ENCODE peak calls at places on chromosomes 2 and 18, in ten cellular contexts. E is HFF-Myc, Z is dorsolateral prefrontal cortex, X is psoas muscle, N is uterus, Q is lower lobe of right lung, G is DND-41, M is right lobe of liver, J is heart right ventricle, R is keratinocyte. A is an unnamed sample.

GRCh38 chr2:19767876-19768275 is 133.9 kb downstream of the TTC32 start:
- DNase-seq in Q (no peak), X (no peak), M (no peak), J (no peak), Z (no peak), N (no peak), R (no peak), G (no peak), E (no peak), A (no peak)

GRCh38 chr2:158772306-158773078 is 22.6 kb upstream of the DAPL1 start:
- DNase-seq in M (no peak), X (no peak), Z (peak; percentile 73), N (no peak), E (no peak), Q (no peak), G (no peak), R (no peak), J (no peak), A (no peak)

GRCh38 chr2:133841905-133842304 is 273.6 kb upstream of the NCKAP5 start:
- DNase-seq in J (peak; percentile 16), M (no peak), Z (no peak), N (no peak), Q (no peak), X (no peak), E (peak; percentile 37), G (no peak), R (peak; percentile 62), A (no peak)

GRCh38 chr2:14408695-14409094 is 223.8 kb upstream of the LRATD1 start:
- DNase-seq in Z (no peak), J (no peak), E (no peak), N (no peak), M (no peak), G (peak; percentile 80), Q (no peak), X (no peak), R (no peak), A (no peak)

GRCh38 chr2:168515502-168515901 is 59.4 kb downstream of the CERS6 start:
- DNase-seq in Z (no peak), R (no peak), E (peak; percentile 38), N (no peak), J (no peak), X (no peak), M (no peak), Q (no peak), G (no peak), A (no peak)

GRCh38 chr2:238100049-238100820 is at the start of gene ESPNL:
- DNase-seq in E (no peak), N (no peak), J (no peak), G (no peak), X (no peak), Q (no peak), R (no peak), Z (peak; percentile 30), M (no peak), A (no peak)

GRCh38 chr2:102141915-102142828 is at the start of gene IL1R1:
- DNase-seq in J (peak; percentile 80), Q (peak; percentile 89), M (peak; percentile 90), G (no peak), E (no peak), Z (peak; percentile 46), R (no peak), N (peak; percentile 86), X (peak; percentile 89), A (peak; percentile 48)

GRCh38 chr18:58615150-58616132 is 13.4 kb downstream of the ALPK2 start:
- DNase-seq in X (no peak), N (no peak), Z (no peak), M (no peak), R (no peak), E (no peak), G (no peak), Q (no peak), J (no peak), A (peak; percentile 67)

GRCh38 chr18:34595673-34596072 is 114.4 kb upstream of the DTNA start:
- DNase-seq in Q (no peak), J (no peak), G (no peak), X (no peak), M (no peak), R (no peak), E (no peak), Z (no peak), N (no peak), A (no peak)

GRCh38 chr18:26421931-26422330 is 126.4 kb downstream of the KCTD1 start:
- DNase-seq in Q (no peak), E (no peak), N (no peak), G (no peak), R (no peak), X (no peak), J (no peak), M (no peak), Z (no peak), A (no peak)

GRCh38 chr2:226794751-226795171 is 4.9 kb downstream of the IRS1 start:
- DNase-seq in X (no peak), N (peak; percentile 23), J (peak; percentile 17), Q (no peak), G (no peak), R (no peak), E (no peak), Z (no peak), M (no peak), A (no peak)

GRCh38 chr2:70480468-70480867 is 73.2 kb downstream of the TGFA start:
- DNase-seq in E (no peak), X (no peak), R (no peak), G (no peak), N (no peak), Q (no peak), Z (no peak), M (no peak), J (no peak), A (peak; percentile 34)

DNA sequence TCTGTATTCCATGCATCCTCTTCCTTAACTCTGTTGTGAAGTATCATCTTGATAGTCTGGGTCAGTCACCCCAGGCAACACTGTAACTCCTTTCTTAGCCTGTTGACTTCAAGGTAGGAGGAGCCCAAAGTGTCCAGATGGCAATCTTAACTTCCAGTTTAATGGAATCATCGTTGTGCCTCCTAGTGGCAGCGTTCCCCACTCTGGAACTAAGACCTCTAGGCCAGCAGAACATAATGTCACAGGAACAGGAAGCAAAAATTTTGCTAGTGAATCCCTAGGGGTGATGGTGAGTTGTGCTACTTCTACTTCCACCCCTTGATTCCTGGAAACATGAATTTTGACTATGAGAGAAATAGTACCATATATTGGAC is 11.7 kb downstream of the SGPP2 start:
- DNase-seq in M (no peak), J (no peak), E (no peak), Q (no peak), G (no peak), Z (no peak), R (no peak), N (no peak), X (no peak), A (no peak)
- TF ChIP-seq CTCF in M (no peak), J (no peak), E (no peak), Q (no peak), G (no peak), Z (no peak), R (no peak), N (no peak), X (no peak), A (no peak)

DNA sequence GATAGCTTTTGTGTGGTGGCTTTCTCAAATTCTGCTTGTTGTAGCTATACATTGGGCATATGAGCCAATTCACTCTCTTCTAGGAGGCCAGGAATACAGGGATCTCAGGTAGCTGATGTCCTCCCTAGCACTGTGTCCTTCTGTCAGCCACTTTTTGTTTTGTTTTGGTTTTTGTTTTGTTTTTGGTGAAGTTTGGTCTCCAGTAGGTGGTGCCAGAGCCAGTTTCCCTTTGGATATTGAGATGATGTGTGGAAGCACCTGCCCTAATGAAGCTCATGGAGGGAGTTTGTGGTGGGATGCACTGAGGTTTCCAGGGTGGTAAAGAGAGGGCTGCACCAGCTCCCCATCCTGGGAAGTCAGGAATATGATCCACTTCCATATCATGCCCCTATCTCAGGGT is 100.5 kb upstream of the VWC2L start:
- DNase-seq in R (no peak), N (no peak), G (no peak), E (no peak), X (no peak), Q (no peak), J (no peak), Z (no peak), M (no peak), A (no peak)
- TF ChIP-seq CTCF in R (peak; percentile 33), N (no peak), G (peak; percentile 45), E (no peak), X (peak; percentile 10), Q (no peak), J (no peak), Z (peak; percentile 28), M (peak; percentile 29), A (peak; percentile 16)

GRCh38 chr18:7447629-7448028 is 119.5 kb upstream of the PTPRM start:
- DNase-seq in R (no peak), Q (no peak), M (no peak), Z (no peak), E (no peak), G (no peak), J (no peak), N (no peak), X (no peak), A (no peak)
- TF ChIP-seq CTCF in R (no peak), Q (no peak), M (no peak), Z (no peak), E (no peak), G (no peak), J (no peak), N (no peak), X (no peak), A (no peak)

GRCh38 chr2:121211251-121211650 is 73.8 kb downstream of the TFCP2L1 start:
- DNase-seq in G (no peak), X (no peak), M (peak; percentile 26), E (no peak), R (no peak), N (no peak), Q (peak; percentile 60), J (no peak), Z (no peak), A (no peak)

GRCh38 chr2:121212661-121213325 is 72.2 kb downstream of the TFCP2L1 start:
- DNase-seq in J (no peak), N (no peak), G (no peak), E (no peak), R (no peak), Z (no peak), X (no peak), M (no peak), Q (peak; percentile 39), A (no peak)

GRCh38 chr2:121209014-121209610 is 75.9 kb downstream of the TFCP2L1 start:
- DNase-seq in M (no peak), N (no peak), Z (no peak), G (no peak), R (no peak), X (no peak), J (no peak), Q (peak; percentile 25), E (no peak), A (no peak)

GRCh38 chr2:121211689-121212151 is 73.3 kb downstream of the TFCP2L1 start:
- DNase-seq in Q (peak; percentile 41), N (no peak), E (no peak), G (no peak), M (no peak), X (no peak), J (no peak), R (no peak), Z (no peak), A (no peak)

DNA sequence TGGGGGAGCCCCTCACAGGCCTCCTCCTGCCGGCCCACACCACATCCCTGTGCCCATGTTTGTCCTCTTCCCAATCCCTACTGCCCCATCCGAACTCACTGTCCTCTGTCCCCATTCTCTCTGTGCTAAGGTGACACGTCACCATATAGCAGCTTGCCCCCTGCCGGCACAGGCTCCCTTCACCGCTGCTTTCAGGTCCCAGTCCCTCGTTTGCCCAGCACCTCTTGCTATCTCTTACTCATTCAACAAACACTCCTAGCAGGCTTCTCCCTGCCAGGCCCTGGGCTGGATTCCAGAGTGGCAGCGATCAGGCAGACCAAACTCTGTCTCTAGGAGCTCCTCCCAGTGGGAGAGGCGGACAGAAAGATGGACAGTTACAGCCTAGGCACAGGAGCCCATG is 74.3 kb downstream of the TFCP2L1 start:
- DNase-seq in X (peak; percentile 37), E (no peak), M (peak; percentile 85), Q (peak; percentile 80), J (no peak), N (no peak), Z (no peak), R (no peak), G (no peak), A (no peak)
- TF ChIP-seq CTCF in X (no peak), E (no peak), M (no peak), Q (no peak), J (no peak), N (no peak), Z (no peak), R (no peak), G (no peak), A (no peak)